ENCODE peak calls at places on chromosomes 6 and 20, in ten cellular contexts. F is testis, H is breast epithelium, L is IMR-90, Y is prostate gland, P is adrenal gland, E is Peyer's patch, U is A549, I is stomach, B is right lobe of liver. Z is an unnamed sample. For H3K4me1, the result is how much of the 10 kb centered on the place peaks cover.

GRCh38 chr20:23362392-23363256 is 642 bp downstream of the GZF1 start:
- DNase-seq in F (peak), H (no peak), L (peak), Y (peak), P (peak), E (no peak), U (no peak), I (peak), B (no peak), Z (peak)

GRCh38 chr6:112806163-112806900 is 459.2 kb downstream of the RFPL4B start:
- DNase-seq in F (no peak), H (no peak), L (peak), Y (no peak), P (no peak), E (no peak), U (no peak), I (no peak), B (no peak), Z (no peak)

GRCh38 chr20:40532103-40532502 is 156.9 kb downstream of the MAFB start:
- DNase-seq in F (peak), H (no peak), L (no peak), Y (no peak), P (no peak), E (no peak), U (no peak), I (no peak), B (no peak), Z (no peak)

GRCh38 chr6:157929076-157929475 is 52.6 kb upstream of the SYNJ2 start:
- DNase-seq in F (no peak), H (no peak), L (no peak), Y (no peak), P (no peak), E (no peak), U (no peak), I (no peak), B (no peak), Z (no peak)

GRCh38 chr20:48187891-48188290 is 402.6 kb upstream of the SULF2 start:
- DNase-seq in F (no peak), H (no peak), L (peak), Y (no peak), P (no peak), E (no peak), U (no peak), I (no peak), B (no peak), Z (no peak)

GRCh38 chr6:106005013-106005412 is 81.1 kb upstream of the PRDM1 start:
- DNase-seq in F (no peak), H (no peak), L (peak), Y (no peak), P (no peak), E (no peak), U (no peak), I (no peak), B (no peak), Z (no peak)

GRCh38 chr6:110656492-110656891 is 158.8 kb downstream of the CDK19 start:
- DNase-seq in F (peak), H (no peak), L (no peak), Y (peak), P (no peak), E (no peak), U (no peak), I (peak), B (no peak), Z (no peak)

GRCh38 chr6:14431375-14432330 is 314.1 kb downstream of the CD83 start:
- DNase-seq in F (no peak), H (no peak), L (no peak), Y (no peak), P (no peak), E (no peak), U (no peak), I (no peak), B (no peak), Z (no peak)

GRCh38 chr20:38926934-38927616 is 858 bp downstream of the FAM83D start:
- DNase-seq in F (no peak), H (no peak), L (peak), Y (no peak), P (no peak), E (no peak), U (no peak), I (no peak), B (no peak), Z (no peak)

GRCh38 chr20:64188682-64189529 is 24.7 kb downstream of the MYT1 start:
- DNase-seq in F (peak), H (no peak), L (peak), Y (no peak), P (peak), E (no peak), U (peak), I (no peak), B (no peak), Z (no peak)
- TF ChIP-seq POLR2A in F (no peak), H (no peak), L (no peak), Y (no peak), P (no peak), E (no peak), U (no peak), I (no peak), B (no peak), Z (no peak)

GRCh38 chr20:46312075-46312944 is 4.0 kb upstream of the CDH22 start:
- DNase-seq in F (peak), H (no peak), L (no peak), Y (no peak), P (no peak), E (no peak), U (no peak), I (peak), B (no peak), Z (no peak)
- TF ChIP-seq CTCF in F (no peak), H (no peak), L (no peak), Y (no peak), P (no peak), E (no peak), U (no peak), I (no peak), B (no peak), Z (no peak)

DNA sequence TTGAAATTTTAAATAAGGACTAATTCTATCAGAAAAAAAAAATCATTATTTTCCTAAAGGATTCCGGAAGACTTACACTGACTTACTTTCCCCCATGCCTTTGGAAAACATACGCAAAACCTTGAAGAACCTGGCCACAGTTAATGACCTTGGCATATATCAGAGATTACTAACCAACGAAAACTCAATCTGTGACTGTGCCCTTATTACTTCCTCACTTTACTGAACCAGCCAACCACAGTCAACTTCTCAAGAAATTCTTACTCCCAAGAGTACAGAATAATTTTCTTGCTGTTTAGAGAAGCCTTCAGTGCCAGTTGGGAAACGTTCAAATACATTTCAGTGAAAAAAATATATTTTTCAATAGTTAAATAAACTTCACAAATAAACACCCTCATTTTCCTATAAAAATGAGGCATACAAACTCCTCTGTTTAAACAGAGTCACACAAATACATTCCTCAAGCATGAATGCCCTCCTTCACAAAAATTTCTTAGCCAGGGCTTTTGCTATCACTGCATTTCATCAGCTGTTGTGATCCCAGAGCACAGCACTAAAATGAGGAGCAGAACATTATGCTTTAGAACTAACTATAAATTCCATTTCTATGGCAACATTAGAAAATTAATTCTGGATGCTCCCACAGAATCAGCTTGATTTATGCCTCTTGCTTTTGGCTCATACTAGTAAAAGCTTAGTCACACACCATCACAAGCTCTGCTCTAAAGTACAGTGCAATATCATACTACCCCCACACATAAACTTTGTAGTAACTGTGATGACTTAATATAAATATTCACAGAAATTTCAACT is 117.6 kb downstream of the DST start:
- DNase-seq in F (no peak), H (no peak), L (peak), Y (no peak), P (no peak), E (no peak), U (no peak), I (no peak), B (no peak), Z (no peak)
- H3K4me1 ChIP-seq in F (under half), H (under half), L (under half), Y (under half), P (half or more), E (under half), U (half or more), I (half or more), B (under half), Z (under half)

GRCh38 chr6:26205625-26206574 is 118.7 kb downstream of the HFE start:
- DNase-seq in F (no peak), H (no peak), L (peak), Y (no peak), P (no peak), E (no peak), U (peak), I (no peak), B (no peak), Z (no peak)

GRCh38 chr6:26202811-26203583 is 115.8 kb downstream of the HFE start:
- DNase-seq in F (no peak), H (no peak), L (no peak), Y (no peak), P (no peak), E (no peak), U (no peak), I (no peak), B (no peak), Z (no peak)

GRCh38 chr6:26205161-26205624 is 118.0 kb downstream of the HFE start:
- DNase-seq in F (peak), H (peak), L (peak), Y (peak), P (peak), E (peak), U (peak), I (peak), B (peak), Z (peak)

GRCh38 chr6:26204332-26205160 is 117.3 kb downstream of the HFE start:
- DNase-seq in F (peak), H (peak), L (peak), Y (peak), P (peak), E (peak), U (peak), I (peak), B (peak), Z (peak)

DNA sequence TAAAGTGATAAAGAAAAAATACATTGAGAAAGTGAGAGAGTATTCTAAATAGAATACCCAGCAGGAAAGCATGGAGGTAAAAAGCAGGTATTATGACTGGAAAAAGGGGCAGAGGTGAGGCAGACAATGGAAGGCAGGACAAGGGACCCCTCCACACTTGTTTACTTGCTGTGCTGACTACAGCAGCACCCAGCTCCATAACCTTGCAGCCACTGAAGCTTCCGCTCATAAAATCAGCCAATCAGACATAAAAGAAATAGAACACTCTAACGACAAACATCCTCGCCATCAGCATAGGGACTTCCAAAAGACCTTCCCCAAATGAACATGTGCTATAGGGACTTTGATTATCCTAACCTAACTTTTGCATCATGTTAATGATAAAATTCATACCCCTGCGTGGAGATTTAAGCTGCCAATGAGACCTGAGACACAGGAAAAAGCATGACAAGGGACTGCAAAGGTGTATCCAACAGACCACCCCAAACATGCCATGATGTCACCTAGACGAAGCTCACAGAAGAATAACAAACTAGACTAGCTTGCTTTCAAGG is 120.1 kb downstream of the HFE start:
- DNase-seq in F (no peak), H (no peak), L (no peak), Y (no peak), P (no peak), E (no peak), U (no peak), I (no peak), B (no peak), Z (no peak)
- TF ChIP-seq POLR2A in F (no peak), H (no peak), L (no peak), Y (no peak), P (no peak), E (no peak), U (no peak), I (no peak), B (no peak), Z (no peak)

GRCh38 chr6:162123797-162124196 is 603.8 kb downstream of the PRKN start:
- DNase-seq in F (no peak), H (no peak), L (no peak), Y (no peak), P (no peak), E (no peak), U (peak), I (no peak), B (no peak), Z (no peak)
- TF ChIP-seq CTCF in F (peak), H (no peak), L (no peak), Y (no peak), P (no peak), E (no peak), U (peak), I (no peak), B (peak), Z (peak)

GRCh38 chr6:53921639-53922038 is 126.8 kb downstream of the LRRC1 start:
- DNase-seq in F (no peak), H (no peak), L (no peak), Y (no peak), P (no peak), E (no peak), U (no peak), I (no peak), B (no peak), Z (no peak)

GRCh38 chr6:53922571-53922981 is 127.8 kb downstream of the LRRC1 start:
- DNase-seq in F (no peak), H (no peak), L (no peak), Y (no peak), P (no peak), E (no peak), U (no peak), I (no peak), B (no peak), Z (no peak)

GRCh38 chr6:53918854-53919253 is 124.0 kb downstream of the LRRC1 start:
- DNase-seq in F (no peak), H (no peak), L (no peak), Y (peak), P (no peak), E (no peak), U (no peak), I (no peak), B (no peak), Z (no peak)

GRCh38 chr6:53919881-53920360 is 125.1 kb downstream of the LRRC1 start:
- DNase-seq in F (no peak), H (no peak), L (no peak), Y (no peak), P (no peak), E (no peak), U (no peak), I (no peak), B (no peak), Z (no peak)

GRCh38 chr6:53920881-53921280 is 126.1 kb downstream of the LRRC1 start:
- DNase-seq in F (no peak), H (no peak), L (no peak), Y (no peak), P (no peak), E (no peak), U (no peak), I (no peak), B (no peak), Z (no peak)
- H3K4me1 ChIP-seq in F (under half), H (under half), L (under half), Y (under half), P (under half), E (under half), U (under half), I (under half), B (under half), Z (under half)

DNA sequence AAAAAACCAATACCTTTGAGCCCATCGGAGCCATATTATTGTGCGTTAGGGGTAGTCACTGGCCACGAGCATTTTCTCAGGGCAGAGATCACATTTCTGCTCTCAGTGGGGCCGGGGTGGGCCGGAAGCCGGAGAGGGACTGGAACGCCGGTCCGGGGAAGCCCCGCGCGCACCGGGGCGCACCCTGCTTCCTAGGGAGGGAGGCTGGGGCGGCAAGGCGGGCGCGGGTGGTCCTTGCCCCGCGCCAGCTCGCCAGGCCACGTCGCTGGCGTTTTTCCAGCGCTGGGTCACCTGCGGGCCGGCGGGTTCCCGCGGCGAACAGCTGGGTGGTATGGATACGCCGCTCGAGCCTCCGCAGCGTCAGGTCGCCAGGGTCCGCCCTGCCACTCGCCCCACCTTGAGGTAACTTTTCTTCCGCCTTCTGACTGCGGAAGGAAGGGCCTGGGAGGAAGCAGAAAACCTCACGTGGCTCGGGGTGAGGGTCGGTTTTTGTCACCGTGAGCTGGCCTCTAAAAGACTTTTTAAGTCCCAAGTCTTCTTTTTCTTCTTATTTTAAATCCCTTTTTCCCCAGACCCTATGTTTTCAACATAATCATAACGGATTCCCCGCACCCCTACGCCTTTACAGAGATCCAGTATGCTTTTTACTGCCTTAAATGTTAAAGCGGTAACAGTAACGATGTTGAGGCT is 2.7 kb upstream of the EEF1A1 start:
- DNase-seq in F (peak), H (peak), L (peak), Y (peak), P (peak), E (peak), U (no peak), I (peak), B (peak), Z (peak)
- TF ChIP-seq POLR2A in F (no peak), H (no peak), L (no peak), Y (peak), P (no peak), E (peak), U (peak), I (no peak), B (peak), Z (peak)

GRCh38 chr20:13119583-13119982 is 101.5 kb upstream of the ISM1 start:
- DNase-seq in F (peak), H (no peak), L (peak), Y (peak), P (peak), E (peak), U (peak), I (no peak), B (no peak), Z (peak)
- TF ChIP-seq CTCF in F (peak), H (peak), L (peak), Y (peak), P (peak), E (peak), U (peak), I (peak), B (peak), Z (peak)

GRCh38 chr6:29961966-29962365 is 19.6 kb downstream of the HLA-A start:
- DNase-seq in F (no peak), H (no peak), L (no peak), Y (no peak), P (peak), E (no peak), U (no peak), I (no peak), B (no peak), Z (no peak)
- H3K4me1 ChIP-seq in F (under half), H (under half), L (under half), Y (under half), P (under half), E (under half), U (under half), I (under half), B (under half), Z (under half)

Z was measured in tibial nerve.